ENCODE peak calls at places on chromosome 6, in five cellular contexts. Y, G, A, R and F are unnamed samples.

GRCh38 chr6:113588646-113589045 is 268.5 kb upstream of the MARCKS start:
- DNase-seq in R (no peak), Y (peak), A (no peak), G (no peak), F (no peak)

GRCh38 chr6:10487668-10488327 is 33.4 kb upstream of the GCNT2 start:
- DNase-seq in A (no peak), G (no peak), Y (no peak), R (no peak), F (no peak)

GRCh38 chr6:158003910-158004695 is 22.4 kb downstream of the SYNJ2 start:
- DNase-seq in G (no peak), R (peak), A (no peak), Y (no peak), F (no peak)

GRCh38 chr6:164095056-164095455 is 680.5 kb downstream of the QKI start:
- DNase-seq in G (no peak), Y (peak), R (no peak), A (no peak), F (no peak)

GRCh38 chr6:16446241-16446640 is 207.9 kb downstream of the GMPR start:
- DNase-seq in Y (peak), R (no peak), G (no peak), A (no peak), F (no peak)

GRCh38 chr6:111418971-111419693 is 63.9 kb downstream of the REV3L start:
- DNase-seq in G (no peak), Y (peak), R (peak), A (no peak), F (peak)

GRCh38 chr6:85459224-85459901 is 9.5 kb downstream of the NT5E start:
- DNase-seq in A (no peak), Y (peak), R (no peak), G (no peak), F (peak)

GRCh38 chr6:121449331-121449730 is 13.9 kb downstream of the GJA1 start:
- DNase-seq in A (no peak), Y (no peak), G (no peak), R (no peak), F (no peak)

GRCh38 chr6:43723737-43724295 is 36.2 kb upstream of the MRPS18A start:
- DNase-seq in Y (peak), R (peak), A (peak), G (no peak), F (peak)

GRCh38 chr6:27592481-27593199 is 119.7 kb upstream of the ZNF184 start:
- DNase-seq in G (no peak), R (peak), Y (peak), A (no peak), F (peak)

GRCh38 chr6:12538881-12539357 is 177.6 kb upstream of the PHACTR1 start:
- DNase-seq in A (no peak), Y (peak), R (no peak), G (no peak), F (no peak)

GRCh38 chr6:108945686-108946158 is 97.5 kb downstream of the ARMC2 start:
- DNase-seq in Y (peak), A (no peak), R (no peak), G (peak), F (no peak)

GRCh38 chr6:68941345-68941744 is 306.3 kb downstream of the ADGRB3 start:
- DNase-seq in G (no peak), A (no peak), Y (no peak), R (no peak), F (no peak)

GRCh38 chr6:53898026-53898795 is 103.4 kb downstream of the LRRC1 start:
- DNase-seq in G (no peak), A (no peak), R (no peak), Y (peak), F (no peak)

GRCh38 chr6:51855310-51856082 is 231.9 kb downstream of the PKHD1 start:
- DNase-seq in G (no peak), R (peak), A (no peak), Y (peak), F (peak)

GRCh38 chr6:140354296-140354695 is 979.8 kb upstream of the CITED2 start:
- DNase-seq in G (no peak), Y (no peak), A (no peak), R (no peak), F (no peak)

GRCh38 chr6:13573669-13574110 is 711 bp upstream of the SIRT5 start:
- DNase-seq in Y (peak), R (peak), G (no peak), A (no peak), F (peak)

GRCh38 chr6:16055852-16056251 is 73.0 kb upstream of the MYLIP start:
- DNase-seq in A (no peak), Y (no peak), R (no peak), G (no peak), F (no peak)

GRCh38 chr6:21201673-21202430 is 391.7 kb upstream of the SOX4 start:
- DNase-seq in A (no peak), R (no peak), G (no peak), Y (no peak), F (peak)

GRCh38 chr6:6696867-6697531 is 108.5 kb downstream of the LY86 start:
- DNase-seq in A (no peak), Y (peak), G (no peak), R (peak), F (peak)

GRCh38 chr6:56949261-56949660 is 5.6 kb upstream of the BEND6 start:
- DNase-seq in A (no peak), R (no peak), G (no peak), Y (no peak), F (no peak)

GRCh38 chr6:56683882-56684281 is 41.2 kb upstream of the DST start:
- DNase-seq in Y (peak), G (peak), R (peak), A (no peak), F (peak)

GRCh38 chr6:149137594-149137993 is 179.9 kb upstream of the TAB2 start:
- DNase-seq in G (no peak), R (no peak), Y (no peak), A (no peak), F (no peak)

GRCh38 chr6:54694928-54695532 is 151.5 kb upstream of the FAM83B start:
- DNase-seq in G (no peak), Y (no peak), R (no peak), A (no peak), F (peak)

GRCh38 chr6:156345700-156346099 is 431.5 kb upstream of the ARID1B start:
- DNase-seq in G (no peak), Y (no peak), A (no peak), R (no peak), F (no peak)

GRCh38 chr6:155419161-155419560 is 36.5 kb downstream of the NOX3 start:
- DNase-seq in G (no peak), Y (peak), A (no peak), R (peak), F (no peak)

GRCh38 chr6:81911446-81911845 is 159.0 kb upstream of the TENT5A start:
- DNase-seq in A (no peak), G (no peak), R (no peak), Y (no peak), F (no peak)

GRCh38 chr6:17381429-17382147 is 11.8 kb upstream of the CAP2 start:
- DNase-seq in R (peak), G (no peak), A (no peak), Y (peak), F (no peak)

GRCh38 chr6:105981002-105981887 is 104.9 kb upstream of the PRDM1 start:
- DNase-seq in G (no peak), A (no peak), R (peak), Y (no peak), F (no peak)

GRCh38 chr6:33040157-33040556 is 30.8 kb upstream of the HLA-DOA start:
- DNase-seq in A (no peak), R (no peak), G (no peak), Y (no peak), F (no peak)

GRCh38 chr6:44451803-44452690 is 64.5 kb downstream of the CDC5L start:
- DNase-seq in R (no peak), A (no peak), G (no peak), Y (peak), F (no peak)

GRCh38 chr6:116924245-116924644 is 47.2 kb downstream of the RFX6 start:
- DNase-seq in R (no peak), G (no peak), A (no peak), Y (no peak), F (no peak)

GRCh38 chr6:1396952-1397868 is 7.8 kb downstream of the FOXF2 start:
- DNase-seq in A (peak), G (no peak), R (peak), Y (peak), F (peak)

DNA sequence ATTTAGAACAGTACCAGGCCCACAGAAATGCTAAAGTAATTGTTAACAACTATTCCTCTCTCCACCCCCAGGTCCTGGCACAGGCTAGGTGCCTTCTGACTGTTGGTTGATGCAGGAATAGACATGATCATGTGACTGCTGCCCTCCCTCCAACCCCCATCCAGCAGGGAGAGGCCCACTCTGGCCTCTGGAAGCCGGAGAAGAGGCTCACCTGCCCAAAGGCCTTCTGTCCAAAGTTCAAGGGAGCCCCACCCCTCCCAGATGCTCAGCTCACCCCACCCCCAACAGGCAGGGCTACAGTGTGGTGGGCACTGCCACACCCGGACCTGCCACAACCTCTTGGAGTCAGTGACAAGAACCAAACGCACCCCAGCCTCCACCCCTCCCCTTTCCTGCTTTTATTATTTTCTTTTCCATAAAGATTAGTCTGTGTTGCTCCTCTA is 26.9 kb upstream of the FOXP4 start:
- DNase-seq in R (no peak), Y (no peak), A (no peak), G (no peak), F (no peak)
- TF ChIP-seq CTCF in R (no peak), Y (no peak), A (no peak), G (no peak), F (no peak)

DNA sequence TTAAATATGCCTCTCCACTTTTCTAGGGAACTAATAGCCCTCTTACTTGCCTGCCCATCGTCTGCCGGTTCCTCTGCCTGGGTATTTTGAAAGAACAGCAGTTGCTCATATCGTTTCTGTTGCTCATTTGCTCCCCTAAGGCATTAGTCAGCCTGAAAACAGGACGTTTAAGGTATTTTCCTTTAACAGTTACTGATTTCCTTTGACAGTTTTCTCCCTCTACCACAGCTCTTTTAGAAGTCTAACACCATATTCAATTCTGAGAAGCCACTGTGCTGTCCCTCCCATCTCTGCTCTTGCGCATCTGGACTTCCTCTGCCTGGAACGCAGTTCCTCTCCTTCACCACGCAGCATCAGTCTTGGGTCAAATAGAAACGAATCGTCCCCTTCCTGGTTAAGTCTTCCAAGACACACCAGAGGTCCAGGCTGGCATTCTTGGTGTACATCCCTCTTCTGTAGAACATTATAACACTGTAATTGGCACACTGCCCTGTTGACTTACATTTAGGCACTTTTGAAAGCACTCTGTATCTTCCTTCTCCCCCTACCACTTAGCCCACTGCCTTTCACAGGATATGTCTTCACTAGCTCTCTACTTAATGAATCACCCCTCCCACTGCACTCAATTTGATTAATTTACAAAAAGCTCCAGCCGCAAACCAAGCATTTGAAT is 141.0 kb upstream of the CARMIL1 start:
- DNase-seq in Y (peak), R (peak), A (peak), G (peak), F (peak)
- TF ChIP-seq CTCF in Y (peak), R (peak), A (no peak), G (peak), F (no peak)

DNA sequence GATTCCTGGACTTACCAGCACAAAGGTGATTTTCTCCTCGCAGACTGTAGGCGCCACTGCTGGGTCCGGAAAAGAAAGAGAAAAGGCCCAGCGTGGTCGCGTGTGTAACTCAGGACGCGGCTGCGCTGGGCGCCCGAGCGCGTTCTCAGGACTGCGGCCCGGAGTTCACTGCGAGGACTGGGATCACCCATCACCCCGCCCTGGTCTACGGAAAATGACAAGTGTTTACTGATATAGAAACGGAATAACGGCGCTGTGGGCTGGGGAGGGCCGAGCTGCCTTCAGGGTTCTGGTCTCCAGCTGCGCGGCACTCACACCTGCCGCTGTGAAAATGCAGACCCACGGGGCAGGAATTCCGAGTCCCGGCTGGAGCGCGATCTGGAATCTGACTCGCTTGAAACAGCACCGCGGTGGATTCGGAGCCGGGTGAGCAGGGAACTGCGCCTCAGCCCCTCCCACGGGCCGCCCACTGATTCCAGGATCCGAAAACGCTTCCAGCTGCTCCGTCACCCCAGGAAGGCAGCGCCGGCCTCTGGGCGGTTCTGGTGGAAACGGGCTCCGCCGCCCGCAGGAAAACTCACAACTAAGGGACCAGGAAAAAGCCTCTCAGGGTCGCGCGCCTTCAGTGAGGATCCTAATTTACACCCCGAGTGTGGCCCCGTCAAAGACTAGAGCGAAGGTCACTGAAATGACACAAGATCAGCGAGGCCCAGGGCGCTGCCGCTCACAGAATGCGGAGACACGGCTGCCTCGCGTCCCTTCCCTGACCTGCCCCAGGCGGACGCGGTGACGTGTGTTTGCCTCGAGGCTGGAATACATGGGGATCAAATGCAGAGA is 34.5 kb downstream of the HLA-A start:
- DNase-seq in A (peak), G (peak), R (peak), Y (peak), F (peak)
- TF ChIP-seq CTCF in A (no peak), G (peak), R (peak), Y (peak), F (peak)

GRCh38 chr6:95142661-95143060 is 434.7 kb upstream of the MANEA start:
- DNase-seq in G (no peak), Y (no peak), R (no peak), A (no peak), F (no peak)
- TF ChIP-seq CTCF in G (no peak), Y (no peak), R (no peak), A (no peak), F (no peak)

GRCh38 chr6:90432408-90432775 is 135.7 kb upstream of the BACH2 start:
- DNase-seq in A (no peak), R (no peak), G (no peak), Y (no peak), F (no peak)

GRCh38 chr6:90436403-90436802 is 139.8 kb upstream of the BACH2 start:
- DNase-seq in G (no peak), Y (no peak), A (no peak), R (no peak), F (peak)

GRCh38 chr6:90435207-90435899 is 138.7 kb upstream of the BACH2 start:
- DNase-seq in Y (no peak), G (no peak), R (no peak), A (no peak), F (no peak)

GRCh38 chr6:90431521-90432407 is 135.1 kb upstream of the BACH2 start:
- DNase-seq in A (no peak), G (no peak), R (peak), Y (no peak), F (no peak)

DNA sequence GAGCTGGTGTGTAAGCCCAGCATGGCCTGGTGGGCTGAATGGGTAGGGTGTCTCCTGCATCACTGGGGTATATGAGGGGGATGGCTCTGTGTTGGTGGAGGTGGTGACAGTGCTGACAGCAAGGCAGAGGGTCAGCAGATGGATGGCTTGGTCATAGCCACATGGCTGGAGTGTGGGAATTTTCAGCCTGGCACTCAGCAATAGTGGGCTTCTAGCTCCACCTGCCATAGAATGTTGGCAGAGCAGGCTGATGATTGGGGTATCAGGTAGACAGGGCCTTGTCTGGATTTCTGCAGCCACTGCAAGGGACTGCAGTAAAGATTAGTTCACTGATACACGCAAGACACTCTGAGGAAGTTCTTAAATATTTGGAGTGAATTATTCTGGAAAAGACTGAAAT is 137.5 kb upstream of the BACH2 start:
- DNase-seq in G (no peak), A (no peak), R (no peak), Y (no peak), F (peak)
- TF ChIP-seq CTCF in G (no peak), A (no peak), R (no peak), Y (no peak), F (peak)

GRCh38 chr6:39362487-39362865 is 40.0 kb upstream of the KCNK16 start:
- DNase-seq in A (no peak), R (no peak), Y (no peak), G (no peak), F (peak)
- TF ChIP-seq CTCF in A (no peak), R (no peak), Y (peak), G (no peak), F (no peak)

DNA sequence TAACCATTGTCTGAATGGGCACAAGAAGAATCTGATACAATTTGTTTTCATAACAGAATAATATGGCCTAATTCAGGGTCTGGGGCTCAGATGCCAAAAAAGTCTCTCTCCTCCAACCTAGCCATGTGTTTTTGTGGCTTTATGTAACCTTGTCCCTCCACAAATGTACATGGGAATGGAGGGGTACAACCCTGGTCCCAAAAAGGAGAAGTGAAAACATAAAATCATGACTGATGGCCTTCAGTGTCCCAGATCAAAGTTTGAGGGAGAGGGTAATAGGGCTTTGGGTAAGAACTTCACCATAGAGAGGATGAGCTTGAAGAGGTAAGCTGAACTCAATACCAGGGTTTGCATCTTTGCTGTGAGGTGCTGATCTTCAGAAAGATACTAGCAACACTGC is 136.3 kb upstream of the BACH2 start:
- DNase-seq in A (no peak), Y (no peak), R (no peak), G (no peak), F (no peak)
- TF ChIP-seq CTCF in A (no peak), Y (no peak), R (no peak), G (no peak), F (no peak)

GRCh38 chr6:100506651-100507050 is 41.9 kb upstream of the SIM1 start:
- DNase-seq in A (no peak), G (no peak), R (no peak), Y (peak), F (peak)

GRCh38 chr6:100503043-100503442 is 38.3 kb upstream of the SIM1 start:
- DNase-seq in A (no peak), Y (no peak), G (no peak), R (no peak), F (peak)

GRCh38 chr6:100509101-100509500 is 44.4 kb upstream of the SIM1 start:
- DNase-seq in A (no peak), R (no peak), Y (no peak), G (no peak), F (no peak)

DNA sequence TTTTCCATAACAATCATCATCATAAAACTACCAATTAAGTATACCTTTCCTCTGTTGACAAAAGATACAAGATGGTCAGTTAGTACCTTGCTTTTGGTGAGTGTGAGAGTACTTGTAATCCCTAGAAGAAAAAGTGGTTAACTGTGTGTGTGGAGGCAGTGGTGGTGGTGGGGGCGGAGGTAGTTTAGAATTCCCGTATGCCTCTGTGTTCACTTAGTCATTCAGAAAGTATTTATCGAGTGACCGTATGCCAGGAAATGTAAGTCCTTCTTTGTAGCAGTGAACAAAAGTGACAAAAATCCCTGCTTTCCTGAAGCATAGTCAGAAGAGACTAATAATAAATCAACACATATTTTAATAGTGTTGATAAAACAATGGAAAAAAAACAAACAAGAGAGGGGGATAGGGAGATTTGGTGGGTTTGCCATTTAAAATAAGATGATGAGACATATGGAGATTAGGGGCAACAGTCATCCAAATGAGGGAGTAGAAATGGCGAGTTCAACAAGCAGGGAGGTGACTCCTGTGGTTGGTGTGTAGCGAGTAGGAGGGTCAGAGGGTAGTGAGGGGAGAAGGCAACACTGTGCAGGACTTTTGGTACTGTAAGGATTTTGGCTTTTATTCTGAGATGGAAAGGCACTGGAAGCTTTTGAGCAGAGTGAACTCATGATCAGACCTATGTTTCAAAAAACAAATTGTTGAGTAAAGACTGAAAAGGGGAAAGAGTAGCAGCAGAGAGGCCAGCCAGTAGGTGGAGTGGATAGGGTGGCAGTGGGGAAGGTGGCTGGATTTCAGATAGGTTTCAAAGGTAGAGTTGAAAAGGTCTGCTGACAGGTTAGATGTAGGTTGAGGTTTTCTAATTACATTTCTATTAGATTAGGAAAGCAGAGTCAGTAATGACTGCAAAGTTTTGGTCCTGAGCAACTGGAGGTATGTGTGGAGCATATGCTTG is 40.3 kb upstream of the SIM1 start:
- DNase-seq in R (peak), G (peak), Y (peak), A (no peak), F (peak)
- TF ChIP-seq CTCF in R (no peak), G (no peak), Y (no peak), A (no peak), F (no peak)